ENCODE peak calls at places on chromosomes 12 and 14, in eight cellular contexts. I is A549, S is K562, D is HepG2, B is endothelial cell of umbilical vein, O is HCT116, J is H1, Y is GM12878. K is an unnamed sample.

GRCh38 chr12:57272337-57273151 is 21.6 kb upstream of the STAC3 start:
- DNase-seq in I (no peak), J (no peak), D (no peak), S (no peak), O (no peak), B (peak), Y (no peak), K (no peak)

GRCh38 chr14:74377976-74378690 is 29.9 kb downstream of the VRTN start:
- DNase-seq in Y (no peak), B (no peak), D (no peak), J (no peak), S (no peak), I (no peak), O (no peak), K (no peak)

GRCh38 chr12:88339966-88340365 is 197.9 kb downstream of the TMTC3 start:
- DNase-seq in B (no peak), S (no peak), Y (no peak), O (no peak), D (no peak), J (no peak), I (no peak), K (no peak)

GRCh38 chr12:123761841-123762714 is at the start of gene DNAH10:
- DNase-seq in J (peak), D (peak), S (no peak), B (peak), Y (peak), O (no peak), I (no peak), K (peak)

GRCh38 chr12:9648701-9649531 is 20.6 kb upstream of the CLEC2D start:
- DNase-seq in I (no peak), O (no peak), D (no peak), B (peak), S (no peak), J (no peak), Y (no peak), K (no peak)

GRCh38 chr12:105164068-105164467 is 56.5 kb downstream of the WASHC4 start:
- DNase-seq in S (no peak), J (no peak), Y (no peak), D (no peak), O (no peak), B (no peak), I (no peak), K (no peak)

GRCh38 chr14:35205737-35206136 is 83.4 kb downstream of the PRORP start:
- DNase-seq in Y (no peak), I (no peak), S (no peak), O (no peak), J (no peak), B (no peak), D (no peak), K (no peak)

GRCh38 chr12:66859751-66860440 is 181.0 kb upstream of the GRIP1 start:
- DNase-seq in Y (no peak), D (no peak), O (no peak), S (no peak), B (no peak), J (no peak), I (no peak), K (no peak)

GRCh38 chr12:75526655-75527511 is 15.5 kb upstream of the KRR1 start:
- DNase-seq in J (no peak), D (peak), S (peak), Y (peak), B (peak), I (peak), O (peak), K (peak)

GRCh38 chr14:54435500-54435981 is 5.6 kb downstream of the CNIH1 start:
- DNase-seq in S (peak), Y (no peak), O (no peak), B (peak), J (no peak), I (no peak), D (no peak), K (no peak)

GRCh38 chr12:16685107-16685506 is 79.1 kb upstream of the LMO3 start:
- DNase-seq in I (no peak), D (no peak), O (no peak), B (no peak), J (no peak), Y (no peak), S (no peak), K (no peak)

GRCh38 chr14:52266782-52267181 is 716 bp upstream of the PTGDR start:
- DNase-seq in O (no peak), B (no peak), I (no peak), S (no peak), J (no peak), D (no peak), Y (no peak), K (no peak)

GRCh38 chr12:122467983-122468382 is 32.7 kb downstream of the ZCCHC8 start:
- DNase-seq in B (no peak), Y (no peak), S (no peak), O (no peak), J (no peak), D (no peak), I (peak), K (no peak)

GRCh38 chr14:96156804-96157760 is 47.6 kb upstream of the BDKRB2 start:
- DNase-seq in B (no peak), J (no peak), O (no peak), D (no peak), Y (no peak), I (no peak), S (no peak), K (no peak)

GRCh38 chr12:94282675-94283074 is 134.3 kb downstream of the PLXNC1 start:
- DNase-seq in J (no peak), Y (no peak), D (no peak), B (peak), I (no peak), O (no peak), S (no peak), K (no peak)

GRCh38 chr12:128190614-128191013 is 76.4 kb upstream of the TMEM132C start:
- DNase-seq in S (no peak), D (no peak), J (peak), B (no peak), I (no peak), Y (no peak), O (no peak), K (no peak)
- TF ChIP-seq CTCF in S (no peak), D (peak), J (peak), B (no peak), I (no peak), Y (no peak), O (peak), K (no peak)

DNA sequence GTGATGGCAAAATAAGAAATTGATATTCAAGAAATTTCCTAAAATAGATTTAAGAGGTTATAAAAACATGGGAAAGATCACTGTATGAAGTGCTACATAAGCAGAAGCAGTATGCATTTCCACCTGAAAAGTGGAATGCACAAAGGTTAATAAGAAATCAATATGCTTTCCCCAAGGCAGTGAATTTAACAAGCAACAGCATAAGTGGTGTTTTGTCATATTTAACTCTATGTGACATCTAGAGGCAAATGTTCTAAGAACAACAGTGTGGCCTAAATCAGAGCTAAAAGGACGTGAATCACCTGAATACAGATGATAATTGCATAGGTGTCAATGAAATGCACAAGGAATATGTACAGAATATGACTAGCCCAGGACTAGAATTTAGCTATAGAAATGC is 49.5 kb downstream of the SLC2A13 start:
- DNase-seq in D (no peak), S (no peak), Y (no peak), I (no peak), O (no peak), J (no peak), B (no peak), K (no peak)
- TF ChIP-seq MAX in D (no peak), S (no peak), Y (no peak), I (no peak), O (no peak), J (no peak), B (no peak), K (no peak)

GRCh38 chr12:55927588-55928502 is at the start of gene PYM1:
- DNase-seq in D (peak), I (peak), O (peak), Y (peak), B (peak), S (peak), J (peak), K (peak)

GRCh38 chr12:55925870-55926737 is 1.6 kb downstream of the PYM1 start:
- DNase-seq in D (no peak), I (no peak), S (no peak), O (peak), Y (no peak), J (no peak), B (no peak), K (no peak)

GRCh38 chr12:55925371-55925770 is 2.3 kb downstream of the PYM1 start:
- DNase-seq in I (no peak), B (no peak), J (no peak), O (no peak), D (no peak), Y (no peak), S (no peak), K (no peak)

GRCh38 chr12:55929306-55929791 is 1.6 kb upstream of the DGKA start:
- DNase-seq in Y (peak), B (no peak), D (no peak), J (no peak), O (no peak), S (no peak), I (no peak), K (peak)

DNA sequence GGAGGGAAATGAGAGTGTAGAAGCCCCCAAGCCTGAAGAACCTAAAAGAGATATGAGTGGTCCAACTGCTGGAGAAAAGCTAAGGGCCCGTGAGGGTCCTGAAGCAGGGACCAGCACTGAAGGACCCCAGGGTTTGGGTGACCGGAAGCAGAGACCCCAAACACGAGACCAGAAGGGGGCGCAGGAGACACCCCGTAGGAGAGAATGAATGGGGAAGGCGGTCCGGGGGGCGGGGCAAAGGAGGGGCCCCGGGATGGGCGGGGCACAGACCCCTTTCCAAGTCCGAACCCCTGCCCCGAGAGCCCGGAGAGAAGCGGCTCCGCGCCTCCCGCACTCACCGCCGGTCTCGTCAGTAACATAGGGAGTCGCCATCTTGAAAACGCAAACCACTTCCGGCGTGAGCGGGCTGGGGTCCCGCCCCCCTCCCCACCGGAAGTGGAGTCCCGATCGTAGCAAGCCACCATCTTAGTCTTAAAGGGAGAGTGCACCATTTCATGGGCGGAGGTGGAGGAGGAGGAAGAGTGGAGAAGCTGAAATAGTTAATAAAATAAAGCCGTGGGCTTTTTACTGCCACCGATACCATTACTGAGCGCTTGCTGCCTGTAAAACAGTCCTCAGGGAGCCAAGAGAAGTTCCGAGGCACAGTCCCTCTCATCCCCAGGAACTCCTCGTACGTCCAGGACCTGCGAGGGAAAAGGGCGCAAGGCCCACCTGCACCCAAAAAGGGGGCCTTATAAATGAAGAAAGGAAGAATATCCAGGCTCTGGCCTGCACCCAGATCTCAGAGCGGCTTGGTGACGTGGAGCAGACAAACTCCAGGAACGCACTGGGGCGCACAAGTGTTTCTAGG is 731 bp downstream of the PYM1 start:
- DNase-seq in D (peak), B (peak), O (peak), S (peak), I (peak), J (peak), Y (peak), K (peak)
- TF ChIP-seq POLR2A in D (peak), B (peak), O (peak), S (no peak), I (peak), J (no peak), Y (peak), K (peak)

DNA sequence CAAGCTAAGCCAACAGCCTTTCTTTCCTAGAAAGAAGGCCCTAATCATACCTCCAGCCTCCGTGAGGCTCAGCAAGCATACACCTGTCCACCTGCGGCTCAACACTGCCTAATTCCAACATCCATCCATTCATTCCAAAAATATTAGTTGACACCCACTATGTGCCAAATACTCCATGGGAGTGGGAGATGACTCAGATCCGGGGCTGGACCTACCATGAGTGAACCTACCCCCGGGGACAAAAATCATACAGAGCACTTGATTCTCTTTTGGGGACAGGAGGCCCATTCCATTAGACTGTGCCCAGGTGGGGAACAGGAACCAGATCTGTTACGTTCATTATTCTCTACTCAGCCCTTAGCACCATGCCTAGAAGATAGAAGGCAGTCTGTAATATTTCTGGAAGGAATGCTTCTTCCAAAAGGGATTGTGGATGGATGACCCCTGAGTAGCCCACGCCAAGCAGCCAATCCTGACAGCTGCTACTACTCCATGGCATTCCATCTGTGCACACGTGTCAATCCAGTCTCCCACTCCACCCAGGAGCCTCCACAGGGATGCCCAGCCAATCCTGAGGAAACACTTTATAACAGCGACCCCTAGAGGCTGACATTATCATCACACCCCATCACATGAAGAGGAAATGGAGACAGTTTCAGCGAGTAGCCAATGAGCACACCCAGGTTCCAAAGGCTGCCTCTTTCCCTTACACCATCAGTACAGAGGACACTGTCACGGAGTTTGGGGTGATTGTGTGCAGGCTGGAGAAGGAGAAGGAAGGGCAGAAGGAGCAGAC is 170.7 kb downstream of the ESRRB start:
- DNase-seq in J (no peak), D (peak), I (peak), S (peak), O (peak), B (peak), Y (no peak), K (peak)
- TF ChIP-seq CTCF in J (peak), D (peak), I (peak), S (peak), O (peak), B (peak), Y (peak), K (peak)

GRCh38 chr14:80491131-80491530 is 279.8 kb upstream of the DIO2 start:
- DNase-seq in D (peak), I (no peak), O (no peak), S (no peak), J (peak), B (peak), Y (peak), K (no peak)
- TF ChIP-seq MAX in D (no peak), I (no peak), O (no peak), S (no peak), J (no peak), B (no peak), Y (no peak), K (no peak)

GRCh38 chr14:90381999-90382451 is 14.8 kb upstream of the CALM1 start:
- DNase-seq in I (no peak), Y (no peak), J (no peak), B (no peak), O (no peak), D (peak), S (peak), K (no peak)

GRCh38 chr14:90383731-90384542 is 12.9 kb upstream of the CALM1 start:
- DNase-seq in S (peak), J (no peak), I (no peak), Y (no peak), O (no peak), D (peak), B (peak), K (peak)

GRCh38 chr14:90382491-90383125 is 14.2 kb upstream of the CALM1 start:
- DNase-seq in O (peak), I (peak), S (no peak), B (peak), D (peak), J (no peak), Y (no peak), K (peak)

GRCh38 chr14:90383126-90383730 is 13.6 kb upstream of the CALM1 start:
- DNase-seq in B (peak), Y (peak), D (peak), J (peak), I (peak), S (peak), O (peak), K (peak)

GRCh38 chr14:90381011-90381790 is 15.6 kb upstream of the CALM1 start:
- DNase-seq in B (no peak), I (no peak), O (no peak), J (no peak), S (no peak), D (peak), Y (no peak), K (no peak)
- TF ChIP-seq POLR2A in B (no peak), I (no peak), O (no peak), J (no peak), S (no peak), D (no peak), Y (no peak), K (no peak)

DNA sequence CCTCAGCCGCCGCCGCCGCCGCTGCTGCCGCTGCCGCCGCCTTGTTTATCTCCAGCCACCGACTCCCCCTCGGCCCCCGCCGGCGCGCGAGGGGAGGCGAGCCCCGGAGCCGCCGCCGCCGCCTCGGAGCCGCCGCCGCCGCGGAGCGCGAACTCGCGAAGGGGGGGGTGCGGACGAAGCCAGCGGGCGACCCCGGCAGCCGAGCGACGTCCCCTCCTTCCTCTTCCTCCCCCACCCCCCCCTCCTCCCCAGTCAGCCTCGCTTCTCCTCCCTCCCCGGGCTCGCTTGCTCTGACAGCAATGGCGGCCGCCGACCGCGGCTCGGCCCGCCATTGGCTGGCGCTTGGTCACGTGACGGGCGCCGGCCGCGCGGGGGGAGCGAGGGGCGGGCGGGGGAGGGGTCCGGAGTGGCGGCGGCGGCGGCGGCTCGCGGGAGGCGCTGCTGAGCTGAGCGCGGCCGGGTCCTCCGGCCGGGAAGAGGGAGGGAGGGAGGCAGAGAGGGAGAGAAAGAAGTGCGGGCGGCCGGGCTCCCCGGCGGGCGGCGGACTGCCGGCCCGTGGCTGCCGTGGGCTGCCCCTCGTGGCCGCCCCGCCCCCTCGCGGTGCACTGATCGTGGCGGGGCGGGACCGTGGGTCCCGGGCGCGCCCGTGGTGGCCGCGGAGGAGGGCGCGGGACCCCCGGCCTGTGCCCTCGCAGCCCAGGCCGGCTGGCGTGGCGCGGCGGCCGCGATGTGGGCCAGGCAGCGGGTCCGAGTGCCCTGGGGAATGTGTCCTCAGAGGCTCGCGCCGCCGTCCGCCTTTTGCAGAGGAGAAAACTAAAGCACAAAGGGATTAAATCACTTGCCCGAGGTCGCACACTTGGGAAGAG is at the start of gene MED13L:
- DNase-seq in B (peak), O (peak), D (peak), J (peak), Y (no peak), S (peak), I (peak), K (peak)
- TF ChIP-seq CTCF in B (peak), O (peak), D (peak), J (no peak), Y (no peak), S (peak), I (peak), K (no peak)

GRCh38 chr12:125029756-125030358 is 35.4 kb upstream of the AACS start:
- DNase-seq in S (no peak), D (no peak), B (no peak), J (no peak), O (no peak), I (no peak), Y (no peak), K (no peak)
- TF ChIP-seq MAX in S (no peak), D (no peak), B (no peak), J (no peak), O (no peak), I (no peak), Y (no peak), K (no peak)

DNA sequence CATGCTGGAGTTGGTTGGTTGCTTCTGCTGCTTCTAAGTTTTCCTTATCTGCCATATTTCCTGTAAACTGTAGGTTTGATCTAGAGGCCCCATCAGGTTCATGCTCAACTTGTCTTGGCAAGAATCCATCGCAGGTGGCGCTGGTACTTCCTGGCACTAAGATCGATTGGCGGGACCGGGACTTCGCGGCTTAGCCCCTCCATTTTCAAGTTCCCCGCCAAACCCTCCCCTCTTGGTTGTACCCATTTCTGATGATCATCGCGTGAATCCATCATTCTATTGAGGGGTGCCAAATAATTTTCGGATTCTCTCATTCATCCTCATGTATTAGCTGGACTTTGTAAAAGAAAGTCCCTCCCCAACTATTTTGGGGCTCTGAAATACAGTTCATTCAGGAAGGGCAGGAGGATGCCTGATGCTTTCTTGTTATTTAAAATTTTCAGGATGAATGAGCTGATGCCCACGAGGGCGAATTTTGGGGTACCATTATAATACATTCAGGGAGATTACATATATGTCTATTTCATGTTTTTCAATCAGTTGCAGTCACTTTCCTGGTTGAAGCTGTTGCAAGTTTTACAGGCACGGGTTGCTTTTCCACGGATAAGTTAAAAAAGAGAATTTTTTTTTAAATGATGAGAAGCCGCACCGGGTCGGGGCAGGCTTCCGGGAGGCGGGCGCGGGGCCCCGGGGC is 424 bp upstream of the BRI3BP start:
- DNase-seq in J (peak), I (peak), Y (peak), B (peak), S (peak), D (peak), O (peak), K (peak)
- TF ChIP-seq POLR2A in J (peak), I (peak), Y (peak), B (no peak), S (no peak), D (no peak), O (no peak), K (no peak)